ENCODE peak calls at places on chromosomes 3 and 15, in four cellular contexts. Q is HuH-7, P is lower lobe of right lung, L is caudate nucleus. V is an unnamed sample.

GRCh38 chr15:90035835-90036220 is 34.7 kb downstream of the ZNF710 start:
- DNase-seq in Q (no peak), P (peak; percentile 83), L (no peak), V (no peak)

GRCh38 chr3:14803101-14803980 is 15.4 kb upstream of the FGD5 start:
- DNase-seq in Q (no peak), P (no peak), L (no peak), V (peak; percentile 78)

GRCh38 chr3:125025647-125026046 is 30.1 kb downstream of the HEG1 start:
- DNase-seq in Q (no peak), P (no peak), L (no peak), V (no peak)

GRCh38 chr15:73087121-73087520 is 34.9 kb downstream of the NEO1 start:
- DNase-seq in Q (no peak), P (no peak), L (no peak), V (no peak)

GRCh38 chr15:76324066-76324465 is 12.5 kb upstream of the ISL2 start:
- DNase-seq in Q (no peak), P (no peak), L (no peak), V (no peak)

GRCh38 chr15:61195116-61196002 is 33.7 kb downstream of the RORA start:
- DNase-seq in Q (peak; percentile 28), P (no peak), L (no peak), V (peak; percentile 23)

GRCh38 chr3:86653801-86654200 is 337.1 kb downstream of the VGLL3 start:
- DNase-seq in Q (no peak), P (no peak), L (no peak), V (no peak)

GRCh38 chr15:54282228-54282836 is 304.1 kb downstream of the UNC13C start:
- DNase-seq in Q (no peak), P (no peak), L (no peak), V (peak; percentile 0)

GRCh38 chr3:84772841-84773240 is 185.9 kb upstream of the CADM2 start:
- DNase-seq in Q (no peak), P (no peak), L (no peak), V (peak; percentile 3)

GRCh38 chr15:80932989-80933388 is 56.6 kb downstream of the MESD start:
- DNase-seq in Q (no peak), P (no peak), L (no peak), V (no peak)

GRCh38 chr3:18010001-18010400 is 267.6 kb upstream of the TBC1D5 start:
- DNase-seq in Q (no peak), P (no peak), L (no peak), V (no peak)

GRCh38 chr3:50111757-50112156 is 23.0 kb downstream of the RBM5 start:
- DNase-seq in Q (no peak), P (no peak), L (no peak), V (no peak)

GRCh38 chr3:188165596-188165995 is 11.6 kb downstream of the LPP start:
- DNase-seq in Q (no peak), P (no peak), L (no peak), V (no peak)

GRCh38 chr3:47612178-47612577 is 33.5 kb upstream of the CSPG5 start:
- DNase-seq in Q (no peak), P (no peak), L (no peak), V (no peak)

GRCh38 chr15:74593122-74593521 is 22.5 kb upstream of the CLK3 start:
- DNase-seq in Q (no peak), P (no peak), L (no peak), V (peak; percentile 32)

GRCh38 chr15:31352911-31353811 is 26.5 kb downstream of the KLF13 start:
- DNase-seq in Q (no peak), P (peak; percentile 80), L (peak; percentile 48), V (no peak)

GRCh38 chr15:57048930-57049550 is 130.6 kb downstream of the TCF12 start:
- DNase-seq in Q (no peak), P (no peak), L (no peak), V (no peak)

V was measured in HepG2.